ENCODE peak calls at places on chromosome 14, in ten cellular contexts. B is activated T-cell treated with anti-CD3 and anti-CD28 coated beads for 24 hours; E is non-pigmented ciliary epithelial cell; L is CD4-positive, CD25-positive, alpha-beta regulatory T cell; S is central memory CD4-positive, alpha-beta T cell; Q is progenitor cell of endocrine pancreas; V is NAMALWA; X is T-helper 1 cell; W is C1 segment of cervical spinal cord; Y is cardiac fibroblast. P is an unnamed sample.

GRCh38 chr14:105491366-105492006 is 440 bp downstream of the TEDC1 start:
- DNase-seq in B (peak; percentile 82), E (no peak), L (peak; percentile 74), S (peak; percentile 76), Q (peak; percentile 56), V (peak; percentile 90), X (peak; percentile 85), W (peak; percentile 65), Y (peak; percentile 44), P (peak; percentile 69)

GRCh38 chr14:63045234-63045611 is at the start of gene KCNH5:
- DNase-seq in B (no peak), E (no peak), L (no peak), S (no peak), Q (peak; percentile 73), V (no peak), X (no peak), W (peak; percentile 5), Y (peak; percentile 39), P (no peak)

GRCh38 chr14:83594874-83595273 is 1935.1 kb upstream of the FLRT2 start:
- DNase-seq in B (no peak), E (no peak), L (no peak), S (no peak), Q (no peak), V (no peak), X (no peak), W (no peak), Y (no peak), P (no peak)

GRCh38 chr14:53180272-53181221 is 27.4 kb upstream of the DDHD1 start:
- DNase-seq in B (peak; percentile 44), E (no peak), L (peak; percentile 18), S (peak; percentile 50), Q (no peak), V (no peak), X (peak; percentile 4), W (no peak), Y (peak; percentile 47), P (no peak)

GRCh38 chr14:50784683-50785505 is 46.1 kb downstream of the NIN start:
- DNase-seq in B (no peak), E (no peak), L (no peak), S (no peak), Q (no peak), V (no peak), X (no peak), W (no peak), Y (no peak), P (no peak)

GRCh38 chr14:30214456-30215090 is 286.9 kb upstream of the PRKD1 start:
- DNase-seq in B (no peak), E (no peak), L (no peak), S (no peak), Q (no peak), V (peak; percentile 60), X (no peak), W (no peak), Y (peak; percentile 88), P (no peak)

GRCh38 chr14:23055621-23056256 is 1.6 kb downstream of the CDH24 start:
- DNase-seq in B (no peak), E (no peak), L (no peak), S (no peak), Q (no peak), V (no peak), X (no peak), W (no peak), Y (peak; percentile 34), P (no peak)

GRCh38 chr14:58414845-58415244 is 12.5 kb downstream of the TIMM9 start:
- DNase-seq in B (no peak), E (no peak), L (no peak), S (no peak), Q (no peak), V (peak; percentile 2), X (no peak), W (no peak), Y (peak; percentile 9), P (no peak)

GRCh38 chr14:34906287-34906686 is 31.1 kb upstream of the BAZ1A start:
- DNase-seq in B (no peak), E (no peak), L (no peak), S (no peak), Q (no peak), V (no peak), X (no peak), W (no peak), Y (no peak), P (no peak)

GRCh38 chr14:71668186-71668912 is 263.9 kb upstream of the RGS6 start:
- DNase-seq in B (no peak), E (no peak), L (no peak), S (no peak), Q (no peak), V (no peak), X (no peak), W (no peak), Y (peak; percentile 71), P (no peak)

GRCh38 chr14:61149896-61150295 is 131.2 kb downstream of the TMEM30B start:
- DNase-seq in B (no peak), E (no peak), L (no peak), S (no peak), Q (no peak), V (no peak), X (no peak), W (no peak), Y (no peak), P (no peak)

GRCh38 chr14:51147183-51147582 is 52.3 kb upstream of the TRIM9 start:
- DNase-seq in B (no peak), E (no peak), L (no peak), S (no peak), Q (no peak), V (no peak), X (no peak), W (no peak), Y (peak; percentile 60), P (peak; percentile 14)

GRCh38 chr14:93332032-93332852 is 594 bp downstream of the BTBD7 start:
- DNase-seq in B (no peak), E (no peak), L (no peak), S (no peak), Q (peak; percentile 68), V (peak; percentile 72), X (peak; percentile 37), W (peak; percentile 85), Y (peak; percentile 55), P (peak; percentile 10)

GRCh38 chr14:85701763-85702162 is 171.8 kb downstream of the FLRT2 start:
- DNase-seq in B (no peak), E (peak; percentile 3), L (no peak), S (no peak), Q (no peak), V (no peak), X (no peak), W (no peak), Y (no peak), P (no peak)

GRCh38 chr14:82661258-82661657 is 1127.6 kb upstream of the SEL1L start:
- DNase-seq in B (no peak), E (no peak), L (no peak), S (no peak), Q (no peak), V (no peak), X (no peak), W (no peak), Y (no peak), P (no peak)

GRCh38 chr14:72755766-72756165 is 138.1 kb downstream of the DPF3 start:
- DNase-seq in B (no peak), E (no peak), L (no peak), S (no peak), Q (no peak), V (no peak), X (no peak), W (no peak), Y (no peak), P (no peak)